ENCODE peak calls at places on chromosomes 11 and 22, in four cellular contexts. W is A549, F is HepG2, Z is K562. U is an unnamed sample.

GRCh38 chr11:100573911-100574513 is 113.1 kb upstream of the ARHGAP42 start:
- DNase-seq in W (no peak), F (no peak), Z (no peak), U (no peak)

GRCh38 chr11:67045314-67045713 is 11.3 kb upstream of the RHOD start:
- DNase-seq in W (peak), F (no peak), Z (no peak), U (no peak)

GRCh38 chr11:130151196-130151595 is 8.4 kb upstream of the ST14 start:
- DNase-seq in W (no peak), F (no peak), Z (no peak), U (no peak)

GRCh38 chr11:120400564-120401364 is 64.6 kb downstream of the ARHGEF12 start:
- DNase-seq in W (peak), F (peak), Z (no peak), U (no peak)

GRCh38 chr22:46891382-46891951 is 129.0 kb downstream of the TBC1D22A start:
- DNase-seq in W (no peak), F (no peak), Z (no peak), U (no peak)

GRCh38 chr11:72584293-72584921 is 89.8 kb downstream of the PDE2A start:
- DNase-seq in W (no peak), F (no peak), Z (peak), U (peak)

GRCh38 chr22:46294784-46295183 is 1.9 kb upstream of the GTSE1 start:
- DNase-seq in W (no peak), F (no peak), Z (no peak), U (no peak)

GRCh38 chr22:28034760-28035401 is 115.8 kb upstream of the PITPNB start:
- DNase-seq in W (no peak), F (no peak), Z (peak), U (no peak)

GRCh38 chr11:124465368-124465767 is 19.9 kb upstream of the OR8B8 start:
- DNase-seq in W (no peak), F (no peak), Z (no peak), U (no peak)

GRCh38 chr11:110971110-110971509 is 258.9 kb upstream of the ARHGAP20 start:
- DNase-seq in W (no peak), F (no peak), Z (no peak), U (no peak)

GRCh38 chr22:25035715-25036114 is 83.2 kb downstream of the KIAA1671 start:
- DNase-seq in W (no peak), F (no peak), Z (no peak), U (no peak)

GRCh38 chr22:34068011-34068410 is 147.7 kb upstream of the LARGE1 start:
- DNase-seq in W (no peak), F (no peak), Z (no peak), U (no peak)

GRCh38 chr11:111718436-111719325 is 47.5 kb downstream of the PPP2R1B start:
- DNase-seq in W (peak), F (peak), Z (no peak), U (no peak)

GRCh38 chr22:38652858-38653257 is 3.3 kb downstream of the FAM227A start:
- DNase-seq in W (no peak), F (no peak), Z (no peak), U (no peak)

GRCh38 chr11:117316197-117316961 is at the start of gene BACE1:
- DNase-seq in W (peak), F (peak), Z (no peak), U (peak)

GRCh38 chr22:26127126-26127525 is 42.1 kb upstream of the SEZ6L start:
- DNase-seq in W (no peak), F (no peak), Z (no peak), U (no peak)

DNA sequence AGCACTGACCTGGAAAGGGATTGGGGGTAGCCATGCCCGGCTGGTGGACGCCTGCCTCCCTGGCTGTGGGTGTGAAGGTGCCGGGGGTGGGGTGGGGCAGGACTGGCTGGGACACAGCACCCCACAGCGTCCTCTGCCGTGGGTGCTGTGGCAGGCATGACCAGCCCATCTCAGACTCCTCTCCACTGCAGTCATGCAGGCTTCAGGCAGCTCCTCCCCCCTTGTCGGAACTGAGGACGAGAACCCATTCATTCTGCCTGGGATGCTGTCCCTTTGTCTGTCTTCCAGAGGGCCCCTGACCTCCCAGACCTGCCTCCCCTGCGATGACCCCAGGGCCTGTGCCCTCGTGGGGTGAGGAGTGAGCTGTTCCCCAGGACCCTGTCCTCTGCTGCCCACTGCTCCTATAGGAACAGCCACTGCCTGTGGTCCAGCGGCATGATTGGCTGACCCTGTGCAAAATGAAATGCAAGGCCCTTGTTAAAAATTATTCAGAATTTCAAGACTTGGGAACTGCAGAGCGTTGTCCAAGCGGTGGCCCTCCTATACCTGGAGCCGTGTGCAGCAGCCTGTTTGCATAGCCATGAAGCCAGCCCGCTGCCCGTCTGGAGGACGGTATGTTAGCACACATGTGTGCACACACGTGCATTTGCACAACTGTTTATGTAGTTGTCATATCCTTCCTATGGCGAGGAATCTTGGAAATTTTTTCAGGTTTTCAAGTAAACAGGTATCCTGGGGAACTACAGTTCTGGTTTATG is 1122.3 kb downstream of the BRD1 start:
- DNase-seq in W (no peak), F (peak), Z (no peak), U (peak)
- TF ChIP-seq NR3C1 in W (no peak), F (no peak), Z (no peak), U (no peak)

DNA sequence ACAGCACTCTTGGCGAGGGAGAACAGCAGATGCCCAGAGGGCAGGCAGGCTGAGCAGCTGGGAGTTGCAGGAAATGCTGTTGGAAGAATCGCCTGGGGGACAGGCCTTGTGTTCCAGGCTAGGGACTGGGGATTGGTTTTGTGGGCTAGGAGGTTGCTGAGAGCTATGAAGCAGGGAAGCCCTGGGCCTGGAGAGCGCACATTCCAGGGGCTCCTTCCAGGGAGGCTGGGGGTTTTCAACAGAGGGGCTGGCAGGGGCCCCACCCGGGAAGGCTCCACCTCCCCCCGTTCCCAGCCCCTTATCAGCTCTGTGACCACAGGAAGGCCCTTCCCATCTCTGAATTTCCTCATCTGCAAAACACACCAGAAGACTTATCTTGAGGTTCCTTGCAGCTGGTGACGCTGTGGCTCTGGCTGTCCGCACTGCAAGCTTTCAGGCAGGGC is 21.7 kb downstream of the WNT11 start:
- DNase-seq in W (no peak), F (no peak), Z (peak), U (no peak)
- TF ChIP-seq NR3C1 in W (no peak), F (no peak), Z (no peak), U (no peak)

DNA sequence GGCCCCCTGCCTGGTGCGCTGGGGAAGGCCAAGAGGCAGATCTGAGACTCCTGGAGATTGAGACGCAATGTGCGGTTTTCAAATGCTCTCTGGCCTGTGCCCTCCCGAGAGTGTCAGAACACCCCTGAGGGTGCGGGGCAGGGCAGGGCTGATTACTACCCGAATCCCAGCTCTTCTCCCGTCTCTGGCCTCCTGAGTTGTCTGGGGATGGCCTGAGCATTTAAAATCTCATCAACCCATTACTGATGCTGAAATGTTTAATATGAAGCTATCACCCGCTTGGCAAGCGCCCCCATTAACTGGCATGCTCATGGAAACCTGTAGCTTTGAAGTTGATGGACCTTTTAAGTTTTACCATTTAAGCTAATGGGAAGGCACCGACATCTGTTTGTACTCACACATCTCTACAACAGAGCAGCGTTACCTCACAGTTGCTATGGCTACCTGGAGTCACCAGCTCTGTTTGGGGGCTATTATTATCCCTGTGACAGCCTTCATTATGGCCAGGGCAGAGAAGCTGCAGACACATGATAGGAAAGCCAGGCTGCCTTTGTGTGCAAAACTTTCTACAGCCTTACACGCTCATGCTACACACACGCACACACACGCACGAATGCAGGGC is 3.6 kb upstream of the MB start:
- DNase-seq in W (peak), F (no peak), Z (no peak), U (no peak)
- TF ChIP-seq NR3C1 in W (no peak), F (no peak), Z (no peak), U (no peak)

GRCh38 chr11:73812234-73812633 is 24.6 kb downstream of the MRPL48 start:
- DNase-seq in W (no peak), F (no peak), Z (no peak), U (no peak)
- TF ChIP-seq NR3C1 in W (no peak), F (no peak), Z (no peak), U (no peak)

GRCh38 chr11:65132988-65133700 is 1.2 kb downstream of the SYVN1 start:
- DNase-seq in W (peak), F (peak), Z (peak), U (peak)

GRCh38 chr11:65134240-65134951 is at the start of gene SYVN1:
- DNase-seq in W (peak), F (peak), Z (peak), U (peak)

GRCh38 chr11:65132238-65132987 is 1.9 kb downstream of the SYVN1 start:
- DNase-seq in W (no peak), F (no peak), Z (no peak), U (no peak)

GRCh38 chr11:65134952-65135632 is 773 bp upstream of the SYVN1 start:
- DNase-seq in W (peak), F (peak), Z (peak), U (peak)

DNA sequence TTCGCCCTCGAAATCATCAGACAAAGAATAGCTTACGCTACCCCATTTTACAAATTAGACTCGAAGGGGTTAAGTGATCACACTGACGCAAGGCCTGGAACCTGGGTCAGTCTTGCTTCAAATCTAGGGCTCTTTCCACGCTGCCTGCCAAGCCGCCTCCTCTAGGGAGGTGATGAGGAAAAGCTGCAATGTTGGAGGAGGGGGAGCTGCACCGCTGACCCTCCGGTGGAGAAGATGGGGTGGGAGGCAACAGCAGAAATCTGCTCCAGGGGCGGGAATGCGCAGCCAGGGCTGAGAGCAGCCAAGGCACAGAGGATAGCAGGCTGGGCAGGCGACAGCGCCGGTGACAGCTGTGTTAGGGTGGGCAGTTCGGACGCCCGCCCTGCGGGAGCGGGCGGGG is 595 bp downstream of the SYVN1 start:
- DNase-seq in W (no peak), F (no peak), Z (no peak), U (no peak)
- TF ChIP-seq NR3C1 in W (no peak), F (no peak), Z (no peak), U (no peak)